ENCODE peak calls at places on chromosomes 13 and 19, in six cellular contexts. N, E, A, J, D and Q are unnamed samples.

GRCh38 chr13:50340146-50340545 is 324.9 kb downstream of the KCNRG start:
- DNase-seq in N (no peak), A (no peak), J (no peak), D (no peak), E (no peak), Q (no peak)

GRCh38 chr13:53781941-53782340 is 753.3 kb downstream of the OLFM4 start:
- DNase-seq in N (peak), E (no peak), J (peak), D (no peak), A (no peak), Q (no peak)

GRCh38 chr13:20492641-20493040 is 33.0 kb downstream of the CRYL1 start:
- DNase-seq in N (no peak), E (peak), J (peak), D (no peak), A (peak), Q (no peak)

GRCh38 chr19:15252398-15253018 is 20.3 kb upstream of the EPHX3 start:
- DNase-seq in N (peak), E (no peak), A (peak), J (peak), D (no peak), Q (no peak)

GRCh38 chr19:1016647-1017114 is 4.2 kb downstream of the TMEM259 start:
- DNase-seq in J (peak), E (no peak), N (no peak), D (no peak), A (peak), Q (no peak)

GRCh38 chr13:44300895-44301638 is 72.6 kb upstream of the SERP2 start:
- DNase-seq in E (peak), J (peak), N (no peak), A (peak), D (no peak), Q (no peak)

GRCh38 chr13:93726173-93727019 is 499.8 kb downstream of the GPC6 start:
- DNase-seq in E (no peak), J (no peak), A (no peak), D (no peak), N (peak), Q (no peak)

GRCh38 chr19:30221176-30221575 is 151.0 kb upstream of the ZNF536 start:
- DNase-seq in J (no peak), D (no peak), A (no peak), E (no peak), N (no peak), Q (no peak)

GRCh38 chr13:37070956-37071355 is 11.5 kb upstream of the SUPT20H start:
- DNase-seq in J (no peak), A (peak), N (no peak), E (no peak), D (no peak), Q (no peak)

GRCh38 chr13:21557995-21558394 is 46.0 kb downstream of the MICU2 start:
- DNase-seq in D (no peak), N (peak), A (peak), E (no peak), J (peak), Q (no peak)

GRCh38 chr19:40719414-40719894 is 2.5 kb downstream of the ITPKC start:
- DNase-seq in A (peak), J (peak), E (no peak), N (no peak), D (no peak), Q (no peak)

GRCh38 chr19:7869453-7869909 is 4.7 kb downstream of the PRR36 start:
- DNase-seq in J (peak), N (peak), D (peak), E (peak), A (peak), Q (no peak)

GRCh38 chr13:113345486-113345885 is 18.4 kb downstream of the GRTP1 start:
- DNase-seq in E (no peak), N (no peak), D (no peak), A (no peak), J (no peak), Q (no peak)